ENCODE peak calls at places on chromosomes 12 and 14, in nine cellular contexts. One of them, this sample, is unnamed. For H3K4me1, the result is how much of the 10 kb centered on the place peaks cover.

GRCh38 chr12:119624971-119625370 is 31.4 kb downstream of the TMEM233 start:
- DNase-seq in IMR-90: no peak
- DNase-seq in heart left ventricle: no peak
- DNase-seq in A549: no peak
- DNase-seq in gastrocnemius medialis: no peak
- DNase-seq in H1: no peak
- DNase-seq in HCT116: no peak
- DNase-seq in body of pancreas: no peak
- DNase-seq in right lobe of liver: no peak
- DNase-seq in this sample: no peak

GRCh38 chr12:40300490-40300889 is 75.7 kb downstream of the LRRK2 start:
- DNase-seq in HCT116: no peak
- DNase-seq in gastrocnemius medialis: no peak
- DNase-seq in body of pancreas: no peak
- DNase-seq in H1: no peak
- DNase-seq in A549: peak
- DNase-seq in IMR-90: peak
- DNase-seq in right lobe of liver: no peak
- DNase-seq in heart left ventricle: no peak
- DNase-seq in this sample: no peak

GRCh38 chr14:22168092-22168955 is 420.7 kb downstream of the DAD1 start:
- DNase-seq in gastrocnemius medialis: no peak
- DNase-seq in IMR-90: peak
- DNase-seq in HCT116: no peak
- DNase-seq in A549: no peak
- DNase-seq in body of pancreas: no peak
- DNase-seq in H1: no peak
- DNase-seq in right lobe of liver: no peak
- DNase-seq in heart left ventricle: no peak
- DNase-seq in this sample: no peak

GRCh38 chr12:52874573-52875435 is 26.0 kb upstream of the KRT78 start:
- DNase-seq in A549: no peak
- DNase-seq in IMR-90: no peak
- DNase-seq in gastrocnemius medialis: no peak
- DNase-seq in H1: no peak
- DNase-seq in right lobe of liver: no peak
- DNase-seq in body of pancreas: no peak
- DNase-seq in HCT116: no peak
- DNase-seq in heart left ventricle: no peak
- DNase-seq in this sample: no peak

GRCh38 chr14:104827173-104828055 is 26.5 kb downstream of the ZBTB42 start:
- DNase-seq in right lobe of liver: peak
- DNase-seq in HCT116: peak
- DNase-seq in A549: peak
- DNase-seq in IMR-90: peak
- DNase-seq in gastrocnemius medialis: no peak
- DNase-seq in body of pancreas: peak
- DNase-seq in heart left ventricle: no peak
- DNase-seq in H1: peak
- DNase-seq in this sample: peak

GRCh38 chr12:111270773-111271172 is 98.1 kb downstream of the PHETA1 start:
- DNase-seq in heart left ventricle: no peak
- DNase-seq in A549: no peak
- DNase-seq in HCT116: peak
- DNase-seq in right lobe of liver: no peak
- DNase-seq in IMR-90: peak
- DNase-seq in body of pancreas: no peak
- DNase-seq in gastrocnemius medialis: no peak
- DNase-seq in H1: no peak
- DNase-seq in this sample: no peak

GRCh38 chr12:51838762-51839161 is 9.8 kb downstream of the FIGNL2 start:
- DNase-seq in heart left ventricle: peak
- DNase-seq in A549: no peak
- DNase-seq in HCT116: no peak
- DNase-seq in body of pancreas: no peak
- DNase-seq in right lobe of liver: no peak
- DNase-seq in gastrocnemius medialis: no peak
- DNase-seq in H1: no peak
- DNase-seq in IMR-90: no peak
- DNase-seq in this sample: no peak

GRCh38 chr12:43882578-43883178 is 46.8 kb downstream of the TMEM117 start:
- DNase-seq in A549: peak
- DNase-seq in heart left ventricle: no peak
- DNase-seq in body of pancreas: peak
- DNase-seq in H1: no peak
- DNase-seq in gastrocnemius medialis: no peak
- DNase-seq in right lobe of liver: no peak
- DNase-seq in IMR-90: peak
- DNase-seq in HCT116: peak
- DNase-seq in this sample: no peak

GRCh38 chr12:107670999-107671643 is 14.5 kb upstream of the PWP1 start:
- DNase-seq in A549: peak
- DNase-seq in heart left ventricle: no peak
- DNase-seq in HCT116: peak
- DNase-seq in right lobe of liver: peak
- DNase-seq in H1: peak
- DNase-seq in IMR-90: peak
- DNase-seq in gastrocnemius medialis: no peak
- DNase-seq in body of pancreas: peak
- DNase-seq in this sample: no peak

GRCh38 chr12:30501718-30502117 is 194.0 kb downstream of the IPO8 start:
- DNase-seq in HCT116: no peak
- DNase-seq in H1: no peak
- DNase-seq in body of pancreas: no peak
- DNase-seq in right lobe of liver: no peak
- DNase-seq in A549: no peak
- DNase-seq in IMR-90: no peak
- DNase-seq in heart left ventricle: no peak
- DNase-seq in gastrocnemius medialis: no peak
- DNase-seq in this sample: no peak

GRCh38 chr12:117028254-117028653 is 71.0 kb downstream of the TESC start:
- DNase-seq in gastrocnemius medialis: no peak
- DNase-seq in IMR-90: no peak
- DNase-seq in heart left ventricle: no peak
- DNase-seq in HCT116: no peak
- DNase-seq in right lobe of liver: peak
- DNase-seq in H1: no peak
- DNase-seq in A549: no peak
- DNase-seq in body of pancreas: peak
- DNase-seq in this sample: no peak

GRCh38 chr14:69873877-69874780 is 5.1 kb upstream of the SMOC1 start:
- DNase-seq in A549: no peak
- DNase-seq in HCT116: no peak
- DNase-seq in body of pancreas: no peak
- DNase-seq in heart left ventricle: no peak
- DNase-seq in H1: no peak
- DNase-seq in right lobe of liver: no peak
- DNase-seq in gastrocnemius medialis: no peak
- DNase-seq in IMR-90: peak
- DNase-seq in this sample: no peak

GRCh38 chr12:66552753-66553152 is 126.1 kb downstream of the GRIP1 start:
- DNase-seq in HCT116: no peak
- DNase-seq in gastrocnemius medialis: no peak
- DNase-seq in right lobe of liver: no peak
- DNase-seq in body of pancreas: no peak
- DNase-seq in IMR-90: no peak
- DNase-seq in A549: no peak
- DNase-seq in H1: no peak
- DNase-seq in heart left ventricle: no peak
- DNase-seq in this sample: no peak

GRCh38 chr12:62426095-62426488 is 40.5 kb upstream of the MON2 start:
- DNase-seq in body of pancreas: no peak
- DNase-seq in A549: no peak
- DNase-seq in heart left ventricle: no peak
- DNase-seq in IMR-90: peak
- DNase-seq in gastrocnemius medialis: no peak
- DNase-seq in H1: no peak
- DNase-seq in HCT116: no peak
- DNase-seq in right lobe of liver: no peak
- DNase-seq in this sample: no peak

GRCh38 chr14:31080060-31080459 is 53.9 kb upstream of the STRN3 start:
- DNase-seq in IMR-90: peak
- DNase-seq in A549: peak
- DNase-seq in H1: no peak
- DNase-seq in heart left ventricle: no peak
- DNase-seq in gastrocnemius medialis: no peak
- DNase-seq in body of pancreas: no peak
- DNase-seq in HCT116: no peak
- DNase-seq in right lobe of liver: no peak
- DNase-seq in this sample: no peak

GRCh38 chr14:46384611-46385010 is 267.0 kb downstream of the RPL10L start:
- DNase-seq in heart left ventricle: no peak
- DNase-seq in HCT116: no peak
- DNase-seq in body of pancreas: no peak
- DNase-seq in gastrocnemius medialis: no peak
- DNase-seq in A549: no peak
- DNase-seq in H1: no peak
- DNase-seq in IMR-90: no peak
- DNase-seq in right lobe of liver: no peak
- DNase-seq in this sample: no peak

GRCh38 chr12:118645219-118645618 is 268.9 kb downstream of the SUDS3 start:
- DNase-seq in heart left ventricle: no peak
- DNase-seq in A549: peak
- DNase-seq in body of pancreas: peak
- DNase-seq in gastrocnemius medialis: no peak
- DNase-seq in H1: peak
- DNase-seq in right lobe of liver: peak
- DNase-seq in HCT116: no peak
- DNase-seq in IMR-90: no peak
- DNase-seq in this sample: no peak

GRCh38 chr14:92677087-92677668 is 71.2 kb downstream of the LGMN start:
- DNase-seq in right lobe of liver: no peak
- DNase-seq in A549: no peak
- DNase-seq in IMR-90: no peak
- DNase-seq in H1: no peak
- DNase-seq in HCT116: no peak
- DNase-seq in body of pancreas: no peak
- DNase-seq in gastrocnemius medialis: no peak
- DNase-seq in heart left ventricle: no peak
- DNase-seq in this sample: no peak

GRCh38 chr12:69024413-69024812 is 91.4 kb upstream of the CPM start:
- DNase-seq in A549: peak
- DNase-seq in IMR-90: no peak
- DNase-seq in HCT116: peak
- DNase-seq in H1: no peak
- DNase-seq in right lobe of liver: peak
- DNase-seq in body of pancreas: peak
- DNase-seq in heart left ventricle: no peak
- DNase-seq in gastrocnemius medialis: peak
- DNase-seq in this sample: no peak
- H3K4me1 ChIP-seq in A549: under half
- H3K4me1 ChIP-seq in IMR-90: under half
- H3K4me1 ChIP-seq in HCT116: under half
- H3K4me1 ChIP-seq in H1: under half
- H3K4me1 ChIP-seq in right lobe of liver: under half
- H3K4me1 ChIP-seq in body of pancreas: under half
- H3K4me1 ChIP-seq in heart left ventricle: under half
- H3K4me1 ChIP-seq in gastrocnemius medialis: under half
- H3K4me1 ChIP-seq in this sample: under half

GRCh38 chr12:93177208-93178153 is 200.2 kb upstream of the NUDT4 start:
- DNase-seq in heart left ventricle: no peak
- DNase-seq in HCT116: no peak
- DNase-seq in H1: no peak
- DNase-seq in right lobe of liver: no peak
- DNase-seq in gastrocnemius medialis: no peak
- DNase-seq in body of pancreas: no peak
- DNase-seq in A549: no peak
- DNase-seq in IMR-90: no peak
- DNase-seq in this sample: no peak
- TF ChIP-seq POLR2A in heart left ventricle: no peak
- TF ChIP-seq POLR2A in HCT116: no peak
- TF ChIP-seq POLR2A in H1: no peak
- TF ChIP-seq POLR2A in right lobe of liver: no peak
- TF ChIP-seq POLR2A in gastrocnemius medialis: no peak
- TF ChIP-seq POLR2A in body of pancreas: no peak
- TF ChIP-seq POLR2A in A549: no peak
- TF ChIP-seq POLR2A in IMR-90: no peak
- TF ChIP-seq POLR2A in this sample: no peak

DNA sequence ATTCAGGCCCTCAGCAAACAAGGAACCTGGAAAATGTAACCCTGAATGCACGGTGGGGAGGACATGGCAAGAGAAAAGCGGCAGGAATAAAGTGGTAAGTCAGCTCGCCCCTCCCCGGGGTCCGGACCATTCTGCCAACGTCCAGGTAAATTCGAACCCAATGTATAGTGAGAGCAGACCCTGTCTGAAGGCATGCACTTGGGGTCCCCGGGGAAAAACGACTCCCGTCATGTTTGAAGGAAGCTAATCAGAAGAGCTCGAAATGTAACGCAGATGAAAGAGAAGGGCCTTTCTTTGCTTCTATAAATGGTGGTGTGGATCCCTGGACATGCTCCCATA is 193 bp downstream of the ACACB start:
- DNase-seq in HCT116: no peak
- DNase-seq in A549: no peak
- DNase-seq in IMR-90: no peak
- DNase-seq in right lobe of liver: no peak
- DNase-seq in gastrocnemius medialis: no peak
- DNase-seq in heart left ventricle: no peak
- DNase-seq in H1: no peak
- DNase-seq in body of pancreas: no peak
- DNase-seq in this sample: no peak
- H3K27ac ChIP-seq in HCT116: no peak
- H3K27ac ChIP-seq in A549: no peak
- H3K27ac ChIP-seq in IMR-90: no peak
- H3K27ac ChIP-seq in right lobe of liver: peak
- H3K27ac ChIP-seq in gastrocnemius medialis: peak
- H3K27ac ChIP-seq in heart left ventricle: peak
- H3K27ac ChIP-seq in H1: no peak
- H3K27ac ChIP-seq in body of pancreas: peak
- H3K27ac ChIP-seq in this sample: peak

DNA sequence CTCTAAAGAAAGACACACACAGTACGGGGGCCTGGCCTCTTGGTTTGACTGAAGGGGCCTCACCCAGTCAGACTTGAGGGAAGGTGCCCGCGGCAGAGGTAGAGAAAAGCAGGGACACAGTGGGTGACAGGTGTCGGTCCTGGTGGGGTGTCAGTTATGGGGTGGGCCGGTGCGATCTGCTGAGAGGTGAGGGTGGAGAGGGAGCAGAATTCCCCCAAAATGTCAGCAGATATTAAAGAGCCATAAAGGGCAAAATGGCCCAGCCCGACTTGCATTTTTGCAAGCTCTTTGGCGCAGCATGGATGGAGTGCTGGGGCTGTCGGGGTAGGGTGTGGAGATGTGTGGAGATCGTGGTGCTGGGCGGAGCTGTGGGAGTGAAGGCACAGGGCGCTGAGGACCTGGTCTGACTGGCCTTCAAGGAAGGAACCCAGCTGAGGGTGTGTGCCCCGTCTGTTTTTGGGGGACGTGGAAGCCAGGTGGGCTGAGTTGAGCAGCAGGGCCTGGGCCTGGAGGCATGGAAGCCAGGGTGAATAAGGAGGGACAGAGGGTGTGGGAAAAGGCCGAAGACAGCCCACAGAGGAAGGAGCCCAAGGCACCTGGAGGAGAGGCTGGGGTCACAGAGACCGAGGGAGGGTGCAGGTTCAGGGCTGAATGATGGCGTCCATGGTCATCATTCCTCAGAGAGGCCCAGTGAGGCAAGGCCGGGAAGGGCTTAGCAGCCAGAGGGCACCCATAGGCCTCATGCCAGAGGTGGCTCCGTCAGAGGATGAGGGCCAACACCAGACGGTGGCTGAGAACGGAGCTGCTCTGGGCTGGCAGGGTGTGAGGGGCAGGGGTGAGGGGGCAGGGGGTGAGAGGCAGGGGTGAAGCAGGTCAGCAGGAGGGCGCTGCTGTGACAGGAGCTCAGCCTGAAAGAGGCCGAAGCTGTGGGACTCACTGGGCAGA is 48.2 kb upstream of the DYNC1H1 start:
- DNase-seq in HCT116: no peak
- DNase-seq in right lobe of liver: no peak
- DNase-seq in body of pancreas: no peak
- DNase-seq in A549: no peak
- DNase-seq in IMR-90: no peak
- DNase-seq in heart left ventricle: no peak
- DNase-seq in H1: no peak
- DNase-seq in gastrocnemius medialis: no peak
- DNase-seq in this sample: no peak
- H3K4me1 ChIP-seq in HCT116: under half
- H3K4me1 ChIP-seq in right lobe of liver: under half
- H3K4me1 ChIP-seq in body of pancreas: under half
- H3K4me1 ChIP-seq in A549: under half
- H3K4me1 ChIP-seq in IMR-90: under half
- H3K4me1 ChIP-seq in heart left ventricle: under half
- H3K4me1 ChIP-seq in H1: under half
- H3K4me1 ChIP-seq in gastrocnemius medialis: under half
- H3K4me1 ChIP-seq in this sample: under half

This sample was measured in uterus.